ENCODE peak calls at places on chromosomes 11 and 22, in eight cellular contexts. X, T, D, G, Z, I, U and N are unnamed samples.

GRCh38 chr22:35506259-35506570 is 34.4 kb upstream of the RASD2 start:
- DNase-seq in X (no peak), T (no peak), D (no peak), G (peak; percentile 15), Z (peak; percentile 62), I (peak; percentile 40), U (no peak), N (no peak)

GRCh38 chr11:69598147-69598546 is 42.8 kb upstream of the CCND1 start:
- DNase-seq in X (no peak), T (no peak), D (no peak), G (no peak), Z (no peak), I (no peak), U (no peak), N (no peak)

GRCh38 chr11:117187799-117188481 is 9.4 kb downstream of the SIDT2 start:
- DNase-seq in X (peak; percentile 15), T (no peak), D (no peak), G (no peak), Z (no peak), I (no peak), U (peak; percentile 12), N (no peak)

GRCh38 chr11:84870486-84870885 is 756.7 kb downstream of the DLG2 start:
- DNase-seq in X (no peak), T (no peak), D (no peak), G (no peak), Z (no peak), I (no peak), U (no peak), N (no peak)

GRCh38 chr11:11446967-11447366 is 93.9 kb upstream of the CSNK2A3 start:
- DNase-seq in X (no peak), T (no peak), D (no peak), G (no peak), Z (no peak), I (no peak), U (no peak), N (no peak)

GRCh38 chr11:121508449-121508848 is 55.7 kb upstream of the SORL1-AS1 start:
- DNase-seq in X (no peak), T (peak; percentile 6), D (no peak), G (no peak), Z (no peak), I (no peak), U (no peak), N (no peak)

GRCh38 chr11:115616941-115617340 is 112.7 kb upstream of the CADM1 start:
- DNase-seq in X (no peak), T (no peak), D (no peak), G (peak; percentile 8), Z (peak; percentile 90), I (no peak), U (peak; percentile 24), N (no peak)

GRCh38 chr11:74739546-74740270 is 8.5 kb upstream of the CHRDL2 start:
- DNase-seq in X (peak; percentile 76), T (peak; percentile 83), D (peak; percentile 79), G (peak; percentile 40), Z (peak; percentile 73), I (peak; percentile 80), U (peak; percentile 59), N (no peak)

GRCh38 chr11:75969626-75970308 is 154.8 kb downstream of the UVRAG start:
- DNase-seq in X (no peak), T (no peak), D (peak; percentile 40), G (peak; percentile 36), Z (peak; percentile 84), I (no peak), U (no peak), N (no peak)

GRCh38 chr11:79209540-79210266 is 231.1 kb downstream of the TENM4 start:
- DNase-seq in X (no peak), T (no peak), D (no peak), G (no peak), Z (peak; percentile 42), I (no peak), U (no peak), N (no peak)

GRCh38 chr11:93396356-93396755 is 65.8 kb downstream of the DEUP1 start:
- DNase-seq in X (no peak), T (no peak), D (no peak), G (no peak), Z (no peak), I (no peak), U (no peak), N (no peak)

GRCh38 chr11:115420524-115420923 is 83.7 kb downstream of the CADM1 start:
- DNase-seq in X (no peak), T (no peak), D (no peak), G (no peak), Z (no peak), I (no peak), U (no peak), N (no peak)

GRCh38 chr22:46801331-46801811 is 38.9 kb downstream of the TBC1D22A start:
- DNase-seq in X (no peak), T (no peak), D (no peak), G (no peak), Z (no peak), I (peak; percentile 33), U (no peak), N (no peak)

GRCh38 chr11:69818243-69819108 is 740 bp downstream of the FGF3 start:
- DNase-seq in X (no peak), T (no peak), D (no peak), G (no peak), Z (no peak), I (no peak), U (no peak), N (no peak)

GRCh38 chr11:111960916-111961315 is 23.8 kb downstream of the DIXDC1 start:
- DNase-seq in X (no peak), T (no peak), D (no peak), G (no peak), Z (no peak), I (peak; percentile 87), U (peak; percentile 71), N (no peak)

GRCh38 chr22:40057652-40058051 is 62.9 kb downstream of the FAM83F start:
- DNase-seq in X (no peak), T (no peak), D (no peak), G (no peak), Z (no peak), I (no peak), U (no peak), N (no peak)

GRCh38 chr11:20159680-20160381 is 444 bp downstream of the DBX1 start:
- DNase-seq in X (no peak), T (no peak), D (no peak), G (no peak), Z (no peak), I (no peak), U (no peak), N (no peak)

GRCh38 chr22:41833369-41834004 is 582 bp downstream of the SREBF2 start:
- DNase-seq in X (peak; percentile 41), T (no peak), D (peak; percentile 27), G (no peak), Z (no peak), I (peak; percentile 75), U (peak; percentile 44), N (peak; percentile 66)

GRCh38 chr11:57649826-57650738 is at the start of gene YPEL4:
- DNase-seq in X (peak; percentile 59), T (no peak), D (peak; percentile 85), G (no peak), Z (peak; percentile 83), I (peak; percentile 83), U (peak; percentile 79), N (peak; percentile 79)

GRCh38 chr11:67274768-67275605 is 8.7 kb downstream of the GRK2 start:
- DNase-seq in X (no peak), T (no peak), D (no peak), G (no peak), Z (no peak), I (no peak), U (peak; percentile 52), N (no peak)

GRCh38 chr22:37321288-37321687 is 39.0 kb downstream of the CYTH4 start:
- DNase-seq in X (no peak), T (no peak), D (peak; percentile 24), G (no peak), Z (no peak), I (no peak), U (no peak), N (no peak)

GRCh38 chr22:38305481-38306448 is 11.5 kb downstream of the CSNK1E start:
- DNase-seq in X (peak; percentile 75), T (no peak), D (peak; percentile 53), G (no peak), Z (peak; percentile 54), I (peak; percentile 66), U (no peak), N (peak; percentile 42)

GRCh38 chr11:122101625-122102291 is 14.3 kb downstream of the BLID start:
- DNase-seq in X (no peak), T (peak; percentile 91), D (peak; percentile 89), G (peak; percentile 80), Z (peak; percentile 85), I (peak; percentile 81), U (peak; percentile 81), N (no peak)

GRCh38 chr11:11735586-11735985 is 106.2 kb upstream of the USP47 start:
- DNase-seq in X (no peak), T (no peak), D (no peak), G (no peak), Z (no peak), I (no peak), U (no peak), N (no peak)

GRCh38 chr11:93583490-93583889 is 40.3 kb upstream of the SMCO4 start:
- DNase-seq in X (no peak), T (no peak), D (no peak), G (no peak), Z (no peak), I (no peak), U (no peak), N (no peak)

GRCh38 chr11:118918128-118918685 is 7.5 kb downstream of the BCL9L start:
- DNase-seq in X (no peak), T (peak; percentile 96), D (peak; percentile 95), G (peak; percentile 93), Z (peak; percentile 91), I (peak; percentile 89), U (peak; percentile 87), N (peak; percentile 70)
- TF ChIP-seq CTCF in X (no peak), T (no peak), D (no peak), G (no peak), Z (no peak), I (no peak), U (no peak), N (no peak)

DNA sequence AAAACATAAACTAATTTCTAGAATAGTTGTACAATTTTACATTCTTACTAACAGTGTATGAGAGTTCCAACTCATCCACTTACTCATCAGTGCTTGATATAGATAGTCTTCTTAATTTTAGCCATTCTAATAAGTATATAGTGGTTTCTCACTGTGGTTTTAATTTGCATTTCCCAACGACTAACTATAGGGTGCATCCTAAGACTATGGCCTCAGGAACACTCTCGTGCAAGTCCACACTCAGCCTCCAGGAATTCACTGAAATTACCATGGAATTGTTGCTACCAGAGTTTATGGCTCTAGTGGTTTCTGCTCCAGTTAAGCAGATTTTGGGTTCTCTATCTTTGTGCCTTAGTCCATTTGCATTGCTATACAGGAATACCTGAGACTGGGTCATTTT is 60.1 kb upstream of the GUCY1A2 start:
- DNase-seq in X (no peak), T (no peak), D (no peak), G (no peak), Z (no peak), I (no peak), U (no peak), N (no peak)
- TF ChIP-seq CTCF in X (no peak), T (no peak), D (no peak), G (no peak), Z (no peak), I (no peak), U (no peak), N (no peak)

GRCh38 chr11:120013325-120014250 is 124.3 kb downstream of the TRIM29 start:
- DNase-seq in X (peak; percentile 67), T (no peak), D (peak; percentile 31), G (no peak), Z (peak; percentile 10), I (peak; percentile 72), U (no peak), N (no peak)
- TF ChIP-seq CTCF in X (peak; percentile 61), T (peak; percentile 58), D (peak; percentile 62), G (peak; percentile 41), Z (peak; percentile 53), I (peak; percentile 63), U (peak; percentile 41), N (no peak)

GRCh38 chr22:17201285-17201945 is 17.8 kb downstream of the ADA2 start:
- DNase-seq in X (no peak), T (no peak), D (peak; percentile 29), G (peak; percentile 7), Z (peak; percentile 18), I (peak; percentile 35), U (no peak), N (no peak)
- TF ChIP-seq CTCF in X (no peak), T (peak; percentile 16), D (peak; percentile 34), G (peak; percentile 36), Z (peak; percentile 12), I (peak; percentile 39), U (no peak), N (no peak)